ENCODE peak calls at places on chromosome 13, in five cellular contexts. P is CD8-positive, alpha-beta memory T cell; J is lower lobe of right lung; L is cardiac muscle cell; E is left lung. Z is an unnamed sample. For H3K4me1, the result is how much of the 10 kb centered on the place peaks cover.

GRCh38 chr13:73336789-73337188 is 278.0 kb downstream of the KLF5 start:
- DNase-seq in P (no peak), J (no peak), L (no peak), E (no peak), Z (no peak)

GRCh38 chr13:98540476-98540875 is 36.4 kb downstream of the STK24 start:
- DNase-seq in P (no peak), J (no peak), L (no peak), E (no peak), Z (no peak)

GRCh38 chr13:114279770-114280169 is 1.6 kb upstream of the UPF3A start:
- DNase-seq in P (no peak), J (no peak), L (peak), E (no peak), Z (peak)

GRCh38 chr13:82344867-82345266 is 1537.4 kb downstream of the SLITRK1 start:
- DNase-seq in P (no peak), J (no peak), L (no peak), E (no peak), Z (no peak)

GRCh38 chr13:99894835-99895427 is 76.6 kb downstream of the ZIC5 start:
- DNase-seq in P (no peak), J (no peak), L (no peak), E (no peak), Z (no peak)

GRCh38 chr13:93723316-93723715 is 496.7 kb downstream of the GPC6 start:
- DNase-seq in P (no peak), J (no peak), L (no peak), E (no peak), Z (no peak)

GRCh38 chr13:85710545-85710944 is 88.7 kb downstream of the SLITRK6 start:
- DNase-seq in P (no peak), J (no peak), L (no peak), E (no peak), Z (no peak)

GRCh38 chr13:102244617-102245227 is 157.1 kb downstream of the FGF14 start:
- DNase-seq in P (no peak), J (no peak), L (no peak), E (no peak), Z (no peak)

GRCh38 chr13:97333983-97334382 is 100.0 kb upstream of the RAP2A start:
- DNase-seq in P (no peak), J (no peak), L (no peak), E (no peak), Z (no peak)
- H3K4me1 ChIP-seq in P (under half), J (under half), L (under half), E (under half), Z (under half)

DNA sequence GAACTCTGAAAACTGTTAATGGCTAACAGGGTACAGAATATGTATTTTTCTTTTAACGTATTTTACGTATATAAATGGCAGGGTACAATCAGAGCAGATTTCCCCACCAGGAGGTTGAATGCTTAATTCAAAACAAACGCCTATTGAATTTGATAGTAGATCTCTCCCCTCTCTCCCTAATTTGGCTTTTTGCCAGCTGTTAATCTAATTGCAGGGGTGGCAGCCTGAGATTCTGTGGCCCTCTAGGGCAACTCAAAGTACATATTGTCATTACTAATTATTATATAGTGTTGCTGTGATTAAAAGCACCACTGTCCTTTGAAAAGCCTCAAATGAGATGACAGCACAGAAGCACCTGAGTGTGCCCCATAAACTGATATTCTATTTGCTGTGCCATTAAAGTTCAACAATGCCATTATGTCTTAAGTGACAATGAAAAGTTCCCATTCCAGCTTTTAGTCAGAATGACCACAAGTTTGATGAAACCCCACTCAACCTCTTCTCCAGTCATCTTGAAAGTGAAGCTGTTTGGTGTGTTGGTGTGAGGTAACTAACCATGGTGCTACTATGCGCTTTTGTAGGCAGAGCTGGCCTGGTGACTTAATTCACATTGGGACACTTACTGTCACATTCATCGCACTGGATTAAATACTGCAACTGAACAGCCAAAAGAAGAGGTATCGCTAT is 351.4 kb downstream of the KCNRG start:
- DNase-seq in P (no peak), J (no peak), L (no peak), E (no peak), Z (no peak)
- H3K27ac ChIP-seq in P (peak), J (peak), L (no peak), E (peak), Z (peak)

GRCh38 chr13:109904218-109904617 is 117.8 kb upstream of the IRS2 start:
- DNase-seq in P (no peak), J (no peak), L (no peak), E (no peak), Z (no peak)

GRCh38 chr13:109900723-109901122 is 114.3 kb upstream of the IRS2 start:
- DNase-seq in P (no peak), J (no peak), L (no peak), E (no peak), Z (no peak)

GRCh38 chr13:109897988-109898623 is 111.7 kb upstream of the IRS2 start:
- DNase-seq in P (no peak), J (no peak), L (no peak), E (no peak), Z (no peak)

GRCh38 chr13:109900320-109900719 is 113.9 kb upstream of the IRS2 start:
- DNase-seq in P (no peak), J (no peak), L (no peak), E (no peak), Z (no peak)

DNA sequence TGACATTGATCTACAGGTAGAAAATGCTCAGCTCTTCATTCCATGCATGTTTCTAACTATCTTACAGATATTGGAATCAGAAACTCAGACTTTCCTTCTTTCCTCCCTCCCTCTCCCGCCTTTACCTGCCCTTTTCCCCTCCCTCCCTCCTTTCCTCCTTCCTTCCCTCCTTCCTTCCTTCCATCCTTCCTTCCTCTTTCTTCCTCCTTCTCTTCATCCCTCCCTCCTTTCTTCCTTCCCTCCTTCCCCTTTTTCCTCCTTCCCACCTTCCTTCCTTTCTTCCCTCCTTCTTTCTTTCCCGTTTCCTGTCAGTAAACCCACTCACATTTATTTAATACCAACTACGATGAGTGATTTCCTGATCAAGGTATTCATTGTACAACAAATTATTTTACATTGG is 113.4 kb upstream of the IRS2 start:
- DNase-seq in P (no peak), J (no peak), L (no peak), E (no peak), Z (no peak)
- H3K4me1 ChIP-seq in P (under half), J (under half), L (under half), E (under half), Z (under half)

GRCh38 chr13:30720470-30720869 is 14.9 kb upstream of the ALOX5AP start:
- DNase-seq in P (no peak), J (no peak), L (no peak), E (no peak), Z (no peak)
- H3K27ac ChIP-seq in P (no peak), J (no peak), L (no peak), E (peak), Z (no peak)

DNA sequence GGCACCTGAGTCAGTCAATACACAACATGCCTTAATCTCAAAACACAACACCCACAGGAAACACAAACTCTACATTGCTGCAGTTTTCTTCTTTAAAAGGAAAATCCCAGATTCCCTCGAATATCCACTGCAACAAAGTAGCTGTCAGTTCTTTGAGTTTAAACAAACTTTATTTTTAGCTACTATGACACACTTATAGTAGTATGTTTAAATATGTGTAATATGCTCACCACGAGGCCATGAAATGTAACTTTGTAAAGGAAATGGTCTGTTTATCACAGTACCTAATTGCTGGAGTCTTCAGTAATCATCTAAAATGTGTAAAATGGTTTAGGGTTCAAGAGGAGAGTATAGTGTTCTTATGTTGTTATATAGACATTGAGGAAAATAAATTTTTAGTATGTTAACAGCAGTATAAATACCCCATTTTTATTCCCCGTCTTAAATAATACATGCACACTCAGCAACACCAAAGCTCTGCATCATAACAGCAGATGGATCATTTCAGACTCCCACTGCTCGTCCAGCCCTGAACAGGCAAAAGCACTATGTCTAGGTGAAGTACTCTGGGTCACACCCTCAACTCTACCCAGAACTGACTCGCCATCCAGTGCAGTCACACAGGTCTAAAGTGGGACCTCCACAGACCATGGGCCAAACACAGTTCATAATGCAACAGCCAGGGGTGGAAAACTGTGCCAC is 20.6 kb downstream of the TUBGCP3 start:
- DNase-seq in P (no peak), J (no peak), L (no peak), E (no peak), Z (no peak)
- H3K4me1 ChIP-seq in P (under half), J (under half), L (under half), E (under half), Z (under half)

DNA sequence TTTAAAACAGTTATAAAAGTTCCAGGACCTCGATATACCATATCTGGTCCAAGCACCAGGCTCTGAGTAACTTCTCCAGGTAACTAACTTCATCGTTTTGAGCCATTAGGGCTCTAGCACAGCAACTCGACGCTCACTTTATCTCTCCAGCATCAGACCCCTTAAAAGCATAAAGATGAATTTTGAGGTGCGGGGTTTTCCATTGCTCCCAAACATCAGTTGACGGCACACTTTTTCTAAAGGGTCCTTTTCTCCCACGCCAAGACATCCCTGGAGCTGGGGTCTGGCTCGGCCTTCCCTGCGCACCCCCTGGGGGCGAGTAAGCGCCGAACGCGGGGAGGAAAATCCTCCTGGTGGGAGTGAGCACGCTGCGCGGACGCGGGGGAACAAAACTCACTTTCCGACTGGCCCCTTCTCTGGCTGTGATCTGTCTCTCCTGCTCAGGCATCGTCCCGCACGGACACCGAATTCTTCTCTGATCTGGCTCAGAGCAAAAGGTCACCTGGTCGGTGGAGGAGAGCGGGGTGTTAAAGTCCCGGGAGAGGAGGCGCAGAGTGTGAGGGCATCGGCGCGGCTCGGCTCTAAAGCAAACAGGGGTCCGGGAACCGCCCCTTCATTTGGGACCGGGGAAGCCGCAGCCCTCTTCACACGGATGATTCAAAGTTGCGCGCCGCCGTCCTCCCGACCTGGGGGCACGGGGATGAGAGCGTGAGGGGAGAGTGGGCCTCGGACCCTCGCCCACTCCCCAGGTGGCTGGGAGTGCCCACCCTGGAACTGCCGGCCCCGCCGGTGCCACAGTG is at the start of gene ATP7B:
- DNase-seq in P (peak), J (no peak), L (peak), E (no peak), Z (peak)
- H3K27ac ChIP-seq in P (peak), J (peak), L (peak), E (peak), Z (peak)

GRCh38 chr13:33796095-33796494 is 21.9 kb upstream of the RFC3 start:
- DNase-seq in P (no peak), J (no peak), L (no peak), E (no peak), Z (no peak)
- H3K4me1 ChIP-seq in P (under half), J (under half), L (under half), E (under half), Z (under half)

DNA sequence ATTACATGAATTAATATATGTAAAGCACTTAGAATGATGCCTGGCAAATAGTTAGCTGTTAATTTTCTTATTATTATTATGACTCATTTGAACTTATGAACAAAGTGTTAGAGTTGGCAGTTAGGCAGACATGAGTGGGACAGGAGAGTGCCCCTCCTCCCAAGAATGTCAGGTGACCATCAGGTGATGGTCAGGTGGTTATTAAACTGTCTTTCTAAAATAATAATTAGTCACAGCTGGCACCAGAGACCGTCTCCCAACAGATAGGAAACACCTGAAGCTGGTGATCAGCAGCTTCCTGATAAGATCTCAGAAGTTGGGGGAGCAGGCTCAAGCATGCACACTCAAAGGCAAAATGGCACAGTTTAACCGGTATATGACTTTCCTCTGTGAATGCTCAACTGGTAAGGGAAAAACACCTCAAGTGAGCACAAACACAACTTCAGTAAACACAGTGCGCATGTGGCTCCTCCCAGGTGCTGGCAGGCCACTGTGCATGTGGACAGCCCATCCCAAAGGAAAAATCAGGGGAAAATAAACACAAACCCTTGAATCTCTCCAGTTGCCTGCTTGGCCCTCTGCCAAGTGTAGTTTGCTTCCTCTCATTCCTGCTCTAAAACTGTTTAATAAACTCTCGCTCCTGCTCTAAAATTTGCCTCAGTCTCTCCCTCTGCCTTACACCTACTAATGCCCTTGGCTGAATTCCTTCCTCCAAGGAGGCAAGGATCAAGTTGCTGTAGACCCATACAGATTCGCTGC is 54.0 kb downstream of the FLT1 start:
- DNase-seq in P (no peak), J (no peak), L (no peak), E (no peak), Z (no peak)
- H3K27ac ChIP-seq in P (no peak), J (no peak), L (no peak), E (no peak), Z (no peak)

GRCh38 chr13:110407531-110407930 is 100.4 kb downstream of the COL4A2 start:
- DNase-seq in P (no peak), J (no peak), L (no peak), E (no peak), Z (no peak)
- H3K4me1 ChIP-seq in P (under half), J (half or more), L (under half), E (under half), Z (under half)

GRCh38 chr13:50690020-50690419 is 153.5 kb downstream of the DLEU7 start:
- DNase-seq in P (no peak), J (no peak), L (no peak), E (no peak), Z (no peak)

GRCh38 chr13:50692396-50692915 is 151.0 kb downstream of the DLEU7 start:
- DNase-seq in P (no peak), J (no peak), L (no peak), E (no peak), Z (no peak)

GRCh38 chr13:50691176-50691681 is 152.3 kb downstream of the DLEU7 start:
- DNase-seq in P (no peak), J (no peak), L (peak), E (no peak), Z (no peak)

GRCh38 chr13:50691682-50692263 is 151.7 kb downstream of the DLEU7 start:
- DNase-seq in P (no peak), J (no peak), L (peak), E (no peak), Z (no peak)

DNA sequence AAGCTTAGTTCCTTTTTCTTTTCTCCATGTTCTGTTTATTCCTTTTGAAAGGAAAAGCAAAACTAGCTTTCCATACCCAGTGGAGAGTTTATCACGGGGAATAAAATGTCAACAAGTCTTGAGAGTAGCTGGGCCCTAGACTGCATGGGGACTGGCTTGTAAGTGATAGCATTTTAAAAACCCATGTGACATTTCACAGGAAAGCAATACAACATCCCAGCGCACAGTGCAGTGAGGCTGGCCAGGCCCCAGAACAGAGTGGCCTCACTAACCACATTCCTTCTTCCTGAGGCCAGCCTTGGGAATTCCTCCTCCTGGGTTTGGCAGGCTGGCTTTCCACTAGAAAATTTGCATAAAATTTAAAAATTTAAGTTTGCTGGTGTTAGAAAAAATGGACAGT is 149.7 kb downstream of the DLEU7 start:
- DNase-seq in P (no peak), J (no peak), L (peak), E (no peak), Z (no peak)
- H3K27ac ChIP-seq in P (no peak), J (peak), L (peak), E (peak), Z (no peak)

Z was measured in spleen.